ENCODE peak calls at places on chromosomes 4 and X, in nine cellular contexts. One of them, this sample, is unnamed.

GRCh38 chrX:96424007-96424406 is 260.6 kb upstream of the DIAPH2 start:
- DNase-seq in non-pigmented ciliary epithelial cell: no peak
- DNase-seq in Peyer's patch: no peak
- DNase-seq in H7: no peak
- DNase-seq in stimulated activated CD4-positive, alpha-beta T cell treated with anti-CD3 and anti-CD28 coated beads, Interleukin-12 subunit alpha, Interleukin-12 subunit beta, amount 100 ng/mL, for 48 hours: no peak
- DNase-seq in NAMALWA: no peak
- DNase-seq in fibroblast of mammary gland: peak
- DNase-seq in cardiac muscle cell: peak
- DNase-seq in psoas muscle: no peak
- DNase-seq in this sample: peak

GRCh38 chr4:100742045-100742444 is 224.2 kb upstream of the EMCN start:
- DNase-seq in non-pigmented ciliary epithelial cell: peak
- DNase-seq in Peyer's patch: no peak
- DNase-seq in H7: peak
- DNase-seq in stimulated activated CD4-positive, alpha-beta T cell treated with anti-CD3 and anti-CD28 coated beads, Interleukin-12 subunit alpha, Interleukin-12 subunit beta, amount 100 ng/mL, for 48 hours: no peak
- DNase-seq in NAMALWA: peak
- DNase-seq in fibroblast of mammary gland: peak
- DNase-seq in cardiac muscle cell: peak
- DNase-seq in psoas muscle: no peak
- DNase-seq in this sample: no peak

GRCh38 chr4:70734168-70734954 is 12.6 kb downstream of the RUFY3 start:
- DNase-seq in non-pigmented ciliary epithelial cell: no peak
- DNase-seq in Peyer's patch: peak
- DNase-seq in H7: no peak
- DNase-seq in stimulated activated CD4-positive, alpha-beta T cell treated with anti-CD3 and anti-CD28 coated beads, Interleukin-12 subunit alpha, Interleukin-12 subunit beta, amount 100 ng/mL, for 48 hours: peak
- DNase-seq in NAMALWA: peak
- DNase-seq in fibroblast of mammary gland: peak
- DNase-seq in cardiac muscle cell: peak
- DNase-seq in psoas muscle: no peak
- DNase-seq in this sample: no peak

GRCh38 chr4:83112678-83113428 is 1.7 kb downstream of the PLAC8 start:
- DNase-seq in non-pigmented ciliary epithelial cell: peak
- DNase-seq in Peyer's patch: no peak
- DNase-seq in H7: no peak
- DNase-seq in stimulated activated CD4-positive, alpha-beta T cell treated with anti-CD3 and anti-CD28 coated beads, Interleukin-12 subunit alpha, Interleukin-12 subunit beta, amount 100 ng/mL, for 48 hours: peak
- DNase-seq in NAMALWA: peak
- DNase-seq in fibroblast of mammary gland: no peak
- DNase-seq in cardiac muscle cell: no peak
- DNase-seq in psoas muscle: no peak
- DNase-seq in this sample: no peak

GRCh38 chr4:74005528-74005927 is 7.1 kb upstream of the CXCL5 start:
- DNase-seq in non-pigmented ciliary epithelial cell: no peak
- DNase-seq in Peyer's patch: no peak
- DNase-seq in H7: no peak
- DNase-seq in stimulated activated CD4-positive, alpha-beta T cell treated with anti-CD3 and anti-CD28 coated beads, Interleukin-12 subunit alpha, Interleukin-12 subunit beta, amount 100 ng/mL, for 48 hours: no peak
- DNase-seq in NAMALWA: no peak
- DNase-seq in fibroblast of mammary gland: peak
- DNase-seq in cardiac muscle cell: peak
- DNase-seq in psoas muscle: no peak
- DNase-seq in this sample: peak

GRCh38 chrX:136453771-136454170 is 34.0 kb upstream of the BRS3 start:
- DNase-seq in non-pigmented ciliary epithelial cell: no peak
- DNase-seq in Peyer's patch: no peak
- DNase-seq in H7: no peak
- DNase-seq in stimulated activated CD4-positive, alpha-beta T cell treated with anti-CD3 and anti-CD28 coated beads, Interleukin-12 subunit alpha, Interleukin-12 subunit beta, amount 100 ng/mL, for 48 hours: no peak
- DNase-seq in NAMALWA: no peak
- DNase-seq in fibroblast of mammary gland: no peak
- DNase-seq in cardiac muscle cell: no peak
- DNase-seq in psoas muscle: no peak
- DNase-seq in this sample: no peak

GRCh38 chr4:107279729-107280128 is 243.6 kb upstream of the DKK2 start:
- DNase-seq in non-pigmented ciliary epithelial cell: peak
- DNase-seq in Peyer's patch: no peak
- DNase-seq in H7: no peak
- DNase-seq in stimulated activated CD4-positive, alpha-beta T cell treated with anti-CD3 and anti-CD28 coated beads, Interleukin-12 subunit alpha, Interleukin-12 subunit beta, amount 100 ng/mL, for 48 hours: no peak
- DNase-seq in NAMALWA: no peak
- DNase-seq in fibroblast of mammary gland: peak
- DNase-seq in cardiac muscle cell: peak
- DNase-seq in psoas muscle: no peak
- DNase-seq in this sample: no peak

GRCh38 chrX:118353081-118353850 is 7.4 kb downstream of the WDR44 start:
- DNase-seq in non-pigmented ciliary epithelial cell: no peak
- DNase-seq in Peyer's patch: no peak
- DNase-seq in H7: no peak
- DNase-seq in stimulated activated CD4-positive, alpha-beta T cell treated with anti-CD3 and anti-CD28 coated beads, Interleukin-12 subunit alpha, Interleukin-12 subunit beta, amount 100 ng/mL, for 48 hours: no peak
- DNase-seq in NAMALWA: peak
- DNase-seq in fibroblast of mammary gland: no peak
- DNase-seq in cardiac muscle cell: no peak
- DNase-seq in psoas muscle: no peak
- DNase-seq in this sample: no peak

GRCh38 chr4:152514356-152514755 is 21.5 kb downstream of the FBXW7 start:
- DNase-seq in non-pigmented ciliary epithelial cell: no peak
- DNase-seq in Peyer's patch: no peak
- DNase-seq in H7: no peak
- DNase-seq in stimulated activated CD4-positive, alpha-beta T cell treated with anti-CD3 and anti-CD28 coated beads, Interleukin-12 subunit alpha, Interleukin-12 subunit beta, amount 100 ng/mL, for 48 hours: no peak
- DNase-seq in NAMALWA: no peak
- DNase-seq in fibroblast of mammary gland: no peak
- DNase-seq in cardiac muscle cell: no peak
- DNase-seq in psoas muscle: no peak
- DNase-seq in this sample: no peak

GRCh38 chr4:2795558-2796260 is 2.8 kb downstream of the SH3BP2 start:
- DNase-seq in non-pigmented ciliary epithelial cell: no peak
- DNase-seq in Peyer's patch: no peak
- DNase-seq in H7: no peak
- DNase-seq in stimulated activated CD4-positive, alpha-beta T cell treated with anti-CD3 and anti-CD28 coated beads, Interleukin-12 subunit alpha, Interleukin-12 subunit beta, amount 100 ng/mL, for 48 hours: no peak
- DNase-seq in NAMALWA: no peak
- DNase-seq in fibroblast of mammary gland: no peak
- DNase-seq in cardiac muscle cell: no peak
- DNase-seq in psoas muscle: peak
- DNase-seq in this sample: no peak

GRCh38 chr4:37555324-37555723 is 130.9 kb downstream of the RELL1 start:
- DNase-seq in non-pigmented ciliary epithelial cell: no peak
- DNase-seq in Peyer's patch: no peak
- DNase-seq in H7: no peak
- DNase-seq in stimulated activated CD4-positive, alpha-beta T cell treated with anti-CD3 and anti-CD28 coated beads, Interleukin-12 subunit alpha, Interleukin-12 subunit beta, amount 100 ng/mL, for 48 hours: no peak
- DNase-seq in NAMALWA: no peak
- DNase-seq in fibroblast of mammary gland: no peak
- DNase-seq in cardiac muscle cell: no peak
- DNase-seq in psoas muscle: no peak
- DNase-seq in this sample: no peak

GRCh38 chr4:167613381-167613780 is 379.1 kb upstream of the SPOCK3 start:
- DNase-seq in non-pigmented ciliary epithelial cell: no peak
- DNase-seq in Peyer's patch: no peak
- DNase-seq in H7: no peak
- DNase-seq in stimulated activated CD4-positive, alpha-beta T cell treated with anti-CD3 and anti-CD28 coated beads, Interleukin-12 subunit alpha, Interleukin-12 subunit beta, amount 100 ng/mL, for 48 hours: no peak
- DNase-seq in NAMALWA: no peak
- DNase-seq in fibroblast of mammary gland: no peak
- DNase-seq in cardiac muscle cell: no peak
- DNase-seq in psoas muscle: no peak
- DNase-seq in this sample: no peak

GRCh38 chr4:8280158-8280875 is 10.8 kb downstream of the HTRA3 start:
- DNase-seq in non-pigmented ciliary epithelial cell: no peak
- DNase-seq in Peyer's patch: no peak
- DNase-seq in H7: no peak
- DNase-seq in stimulated activated CD4-positive, alpha-beta T cell treated with anti-CD3 and anti-CD28 coated beads, Interleukin-12 subunit alpha, Interleukin-12 subunit beta, amount 100 ng/mL, for 48 hours: no peak
- DNase-seq in NAMALWA: no peak
- DNase-seq in fibroblast of mammary gland: no peak
- DNase-seq in cardiac muscle cell: no peak
- DNase-seq in psoas muscle: peak
- DNase-seq in this sample: no peak

GRCh38 chr4:27819261-27819660 is 958.6 kb downstream of the STIM2 start:
- DNase-seq in non-pigmented ciliary epithelial cell: no peak
- DNase-seq in Peyer's patch: no peak
- DNase-seq in H7: no peak
- DNase-seq in stimulated activated CD4-positive, alpha-beta T cell treated with anti-CD3 and anti-CD28 coated beads, Interleukin-12 subunit alpha, Interleukin-12 subunit beta, amount 100 ng/mL, for 48 hours: no peak
- DNase-seq in NAMALWA: no peak
- DNase-seq in fibroblast of mammary gland: peak
- DNase-seq in cardiac muscle cell: no peak
- DNase-seq in psoas muscle: no peak
- DNase-seq in this sample: no peak

GRCh38 chrX:64265265-64265664 is 34.9 kb upstream of the ASB12 start:
- DNase-seq in non-pigmented ciliary epithelial cell: no peak
- DNase-seq in Peyer's patch: no peak
- DNase-seq in H7: peak
- DNase-seq in stimulated activated CD4-positive, alpha-beta T cell treated with anti-CD3 and anti-CD28 coated beads, Interleukin-12 subunit alpha, Interleukin-12 subunit beta, amount 100 ng/mL, for 48 hours: no peak
- DNase-seq in NAMALWA: no peak
- DNase-seq in fibroblast of mammary gland: no peak
- DNase-seq in cardiac muscle cell: no peak
- DNase-seq in psoas muscle: no peak
- DNase-seq in this sample: no peak

GRCh38 chr4:86181585-86181984 is 178.3 kb downstream of the MAPK10 start:
- DNase-seq in non-pigmented ciliary epithelial cell: peak
- DNase-seq in Peyer's patch: no peak
- DNase-seq in H7: no peak
- DNase-seq in stimulated activated CD4-positive, alpha-beta T cell treated with anti-CD3 and anti-CD28 coated beads, Interleukin-12 subunit alpha, Interleukin-12 subunit beta, amount 100 ng/mL, for 48 hours: no peak
- DNase-seq in NAMALWA: no peak
- DNase-seq in fibroblast of mammary gland: peak
- DNase-seq in cardiac muscle cell: peak
- DNase-seq in psoas muscle: no peak
- DNase-seq in this sample: no peak

GRCh38 chrX:56975611-56976010 is 19.7 kb downstream of the SPIN3 start:
- DNase-seq in non-pigmented ciliary epithelial cell: no peak
- DNase-seq in Peyer's patch: no peak
- DNase-seq in H7: no peak
- DNase-seq in stimulated activated CD4-positive, alpha-beta T cell treated with anti-CD3 and anti-CD28 coated beads, Interleukin-12 subunit alpha, Interleukin-12 subunit beta, amount 100 ng/mL, for 48 hours: no peak
- DNase-seq in NAMALWA: no peak
- DNase-seq in fibroblast of mammary gland: peak
- DNase-seq in cardiac muscle cell: peak
- DNase-seq in psoas muscle: no peak
- DNase-seq in this sample: no peak

GRCh38 chrX:46573896-46574336 is 351 bp downstream of the CHST7 start:
- DNase-seq in non-pigmented ciliary epithelial cell: no peak
- DNase-seq in Peyer's patch: peak
- DNase-seq in H7: peak
- DNase-seq in stimulated activated CD4-positive, alpha-beta T cell treated with anti-CD3 and anti-CD28 coated beads, Interleukin-12 subunit alpha, Interleukin-12 subunit beta, amount 100 ng/mL, for 48 hours: no peak
- DNase-seq in NAMALWA: peak
- DNase-seq in fibroblast of mammary gland: peak
- DNase-seq in cardiac muscle cell: peak
- DNase-seq in psoas muscle: peak
- DNase-seq in this sample: no peak

GRCh38 chr4:81260443-81261102 is 45.6 kb upstream of the PRKG2 start:
- DNase-seq in non-pigmented ciliary epithelial cell: no peak
- DNase-seq in Peyer's patch: no peak
- DNase-seq in H7: peak
- DNase-seq in stimulated activated CD4-positive, alpha-beta T cell treated with anti-CD3 and anti-CD28 coated beads, Interleukin-12 subunit alpha, Interleukin-12 subunit beta, amount 100 ng/mL, for 48 hours: no peak
- DNase-seq in NAMALWA: peak
- DNase-seq in fibroblast of mammary gland: peak
- DNase-seq in cardiac muscle cell: peak
- DNase-seq in psoas muscle: no peak
- DNase-seq in this sample: no peak

GRCh38 chrX:53684415-53685192 is 1.9 kb downstream of the HUWE1 start:
- DNase-seq in non-pigmented ciliary epithelial cell: no peak
- DNase-seq in Peyer's patch: no peak
- DNase-seq in H7: no peak
- DNase-seq in stimulated activated CD4-positive, alpha-beta T cell treated with anti-CD3 and anti-CD28 coated beads, Interleukin-12 subunit alpha, Interleukin-12 subunit beta, amount 100 ng/mL, for 48 hours: no peak
- DNase-seq in NAMALWA: no peak
- DNase-seq in fibroblast of mammary gland: no peak
- DNase-seq in cardiac muscle cell: no peak
- DNase-seq in psoas muscle: no peak
- DNase-seq in this sample: no peak

GRCh38 chrX:49165901-49166881 is 3.6 kb downstream of the MAGIX start:
- DNase-seq in non-pigmented ciliary epithelial cell: no peak
- DNase-seq in Peyer's patch: peak
- DNase-seq in H7: peak
- DNase-seq in stimulated activated CD4-positive, alpha-beta T cell treated with anti-CD3 and anti-CD28 coated beads, Interleukin-12 subunit alpha, Interleukin-12 subunit beta, amount 100 ng/mL, for 48 hours: peak
- DNase-seq in NAMALWA: peak
- DNase-seq in fibroblast of mammary gland: peak
- DNase-seq in cardiac muscle cell: peak
- DNase-seq in psoas muscle: peak
- DNase-seq in this sample: no peak

GRCh38 chrX:43500996-43501694 is 155.0 kb upstream of the MAOA start:
- DNase-seq in non-pigmented ciliary epithelial cell: no peak
- DNase-seq in Peyer's patch: no peak
- DNase-seq in H7: no peak
- DNase-seq in stimulated activated CD4-positive, alpha-beta T cell treated with anti-CD3 and anti-CD28 coated beads, Interleukin-12 subunit alpha, Interleukin-12 subunit beta, amount 100 ng/mL, for 48 hours: no peak
- DNase-seq in NAMALWA: no peak
- DNase-seq in fibroblast of mammary gland: no peak
- DNase-seq in cardiac muscle cell: no peak
- DNase-seq in psoas muscle: no peak
- DNase-seq in this sample: no peak

GRCh38 chr4:186216465-186217024 is 10.8 kb upstream of the KLKB1 start:
- DNase-seq in non-pigmented ciliary epithelial cell: no peak
- DNase-seq in Peyer's patch: no peak
- DNase-seq in H7: no peak
- DNase-seq in stimulated activated CD4-positive, alpha-beta T cell treated with anti-CD3 and anti-CD28 coated beads, Interleukin-12 subunit alpha, Interleukin-12 subunit beta, amount 100 ng/mL, for 48 hours: no peak
- DNase-seq in NAMALWA: no peak
- DNase-seq in fibroblast of mammary gland: peak
- DNase-seq in cardiac muscle cell: peak
- DNase-seq in psoas muscle: no peak
- DNase-seq in this sample: no peak

GRCh38 chr4:81807927-81808672 is 336.4 kb upstream of the RASGEF1B start:
- DNase-seq in non-pigmented ciliary epithelial cell: no peak
- DNase-seq in Peyer's patch: no peak
- DNase-seq in H7: no peak
- DNase-seq in stimulated activated CD4-positive, alpha-beta T cell treated with anti-CD3 and anti-CD28 coated beads, Interleukin-12 subunit alpha, Interleukin-12 subunit beta, amount 100 ng/mL, for 48 hours: no peak
- DNase-seq in NAMALWA: no peak
- DNase-seq in fibroblast of mammary gland: no peak
- DNase-seq in cardiac muscle cell: peak
- DNase-seq in psoas muscle: no peak
- DNase-seq in this sample: no peak

GRCh38 chr4:52588097-52588496 is 71.0 kb downstream of the USP46 start:
- DNase-seq in non-pigmented ciliary epithelial cell: no peak
- DNase-seq in Peyer's patch: no peak
- DNase-seq in H7: peak
- DNase-seq in stimulated activated CD4-positive, alpha-beta T cell treated with anti-CD3 and anti-CD28 coated beads, Interleukin-12 subunit alpha, Interleukin-12 subunit beta, amount 100 ng/mL, for 48 hours: peak
- DNase-seq in NAMALWA: peak
- DNase-seq in fibroblast of mammary gland: peak
- DNase-seq in cardiac muscle cell: peak
- DNase-seq in psoas muscle: peak
- DNase-seq in this sample: no peak

GRCh38 chrX:103817502-103817901 is 14.6 kb downstream of the RAB9B start:
- DNase-seq in non-pigmented ciliary epithelial cell: no peak
- DNase-seq in Peyer's patch: no peak
- DNase-seq in H7: peak
- DNase-seq in stimulated activated CD4-positive, alpha-beta T cell treated with anti-CD3 and anti-CD28 coated beads, Interleukin-12 subunit alpha, Interleukin-12 subunit beta, amount 100 ng/mL, for 48 hours: no peak
- DNase-seq in NAMALWA: peak
- DNase-seq in fibroblast of mammary gland: peak
- DNase-seq in cardiac muscle cell: peak
- DNase-seq in psoas muscle: no peak
- DNase-seq in this sample: no peak

GRCh38 chr4:23232987-23233386 is 540.2 kb downstream of the GBA3 start:
- DNase-seq in non-pigmented ciliary epithelial cell: no peak
- DNase-seq in Peyer's patch: no peak
- DNase-seq in H7: no peak
- DNase-seq in stimulated activated CD4-positive, alpha-beta T cell treated with anti-CD3 and anti-CD28 coated beads, Interleukin-12 subunit alpha, Interleukin-12 subunit beta, amount 100 ng/mL, for 48 hours: no peak
- DNase-seq in NAMALWA: no peak
- DNase-seq in fibroblast of mammary gland: peak
- DNase-seq in cardiac muscle cell: peak
- DNase-seq in psoas muscle: no peak
- DNase-seq in this sample: no peak

GRCh38 chrX:22246620-22247019 is 26.1 kb upstream of the CBLL2 start:
- DNase-seq in non-pigmented ciliary epithelial cell: peak
- DNase-seq in Peyer's patch: no peak
- DNase-seq in H7: no peak
- DNase-seq in stimulated activated CD4-positive, alpha-beta T cell treated with anti-CD3 and anti-CD28 coated beads, Interleukin-12 subunit alpha, Interleukin-12 subunit beta, amount 100 ng/mL, for 48 hours: no peak
- DNase-seq in NAMALWA: no peak
- DNase-seq in fibroblast of mammary gland: peak
- DNase-seq in cardiac muscle cell: no peak
- DNase-seq in psoas muscle: no peak
- DNase-seq in this sample: peak

GRCh38 chr4:7387925-7388324 is 46.8 kb downstream of the PSAPL1 start:
- DNase-seq in non-pigmented ciliary epithelial cell: no peak
- DNase-seq in Peyer's patch: no peak
- DNase-seq in H7: peak
- DNase-seq in stimulated activated CD4-positive, alpha-beta T cell treated with anti-CD3 and anti-CD28 coated beads, Interleukin-12 subunit alpha, Interleukin-12 subunit beta, amount 100 ng/mL, for 48 hours: no peak
- DNase-seq in NAMALWA: no peak
- DNase-seq in fibroblast of mammary gland: no peak
- DNase-seq in cardiac muscle cell: no peak
- DNase-seq in psoas muscle: no peak
- DNase-seq in this sample: no peak

GRCh38 chr4:149897784-149898183 is 82.1 kb upstream of the IQCM start:
- DNase-seq in non-pigmented ciliary epithelial cell: no peak
- DNase-seq in Peyer's patch: no peak
- DNase-seq in H7: no peak
- DNase-seq in stimulated activated CD4-positive, alpha-beta T cell treated with anti-CD3 and anti-CD28 coated beads, Interleukin-12 subunit alpha, Interleukin-12 subunit beta, amount 100 ng/mL, for 48 hours: no peak
- DNase-seq in NAMALWA: peak
- DNase-seq in fibroblast of mammary gland: peak
- DNase-seq in cardiac muscle cell: peak
- DNase-seq in psoas muscle: no peak
- DNase-seq in this sample: no peak

GRCh38 chrX:22575161-22575845 is 302.6 kb downstream of the CBLL2 start:
- DNase-seq in non-pigmented ciliary epithelial cell: no peak
- DNase-seq in Peyer's patch: no peak
- DNase-seq in H7: no peak
- DNase-seq in stimulated activated CD4-positive, alpha-beta T cell treated with anti-CD3 and anti-CD28 coated beads, Interleukin-12 subunit alpha, Interleukin-12 subunit beta, amount 100 ng/mL, for 48 hours: no peak
- DNase-seq in NAMALWA: no peak
- DNase-seq in fibroblast of mammary gland: peak
- DNase-seq in cardiac muscle cell: no peak
- DNase-seq in psoas muscle: no peak
- DNase-seq in this sample: no peak

This sample was measured in epithelial cell of proximal tubule.